ENCODE peak calls at places on chromosome 6, in four cellular contexts. C, E, J and D are unnamed samples.

GRCh38 chr6:120990866-120991265 is 343.4 kb downstream of the TBC1D32 start:
- DNase-seq in J (no peak), E (no peak), C (no peak), D (no peak)

GRCh38 chr6:41167173-41167963 is 4.5 kb upstream of the TREM2 start:
- DNase-seq in C (peak), J (peak), E (no peak), D (peak)

GRCh38 chr6:170048615-170049256 is 242.1 kb downstream of the DLL1 start:
- DNase-seq in E (no peak), J (no peak), C (no peak), D (no peak)

GRCh38 chr6:111724505-111724904 is 118.8 kb upstream of the TRAF3IP2 start:
- DNase-seq in C (no peak), E (no peak), J (no peak), D (no peak)

GRCh38 chr6:16229710-16230109 is 8.7 kb upstream of the GMPR start:
- DNase-seq in E (no peak), J (no peak), C (no peak), D (no peak)

GRCh38 chr6:27091661-27092315 is 155.7 kb upstream of the PRSS16 start:
- DNase-seq in E (peak), C (peak), J (peak), D (peak)

GRCh38 chr6:37502703-37503485 is 3.2 kb upstream of the CCDC167 start:
- DNase-seq in E (no peak), J (no peak), C (no peak), D (no peak)

GRCh38 chr6:159981591-159982245 is 12.8 kb downstream of the IGF2R start:
- DNase-seq in E (no peak), J (no peak), C (no peak), D (no peak)

GRCh38 chr6:71012871-71013456 is 56.1 kb upstream of the B3GAT2 start:
- DNase-seq in E (peak), J (peak), C (no peak), D (no peak)

GRCh38 chr6:168865-169455 is 123.3 kb upstream of the DUSP22 start:
- DNase-seq in J (peak), E (peak), C (no peak), D (no peak)

GRCh38 chr6:145699462-145699861 is 35.9 kb downstream of the EPM2A start:
- DNase-seq in E (peak), J (no peak), C (no peak), D (no peak)

GRCh38 chr6:154605207-154605877 is 94.9 kb upstream of the CNKSR3 start:
- DNase-seq in J (no peak), C (no peak), E (no peak), D (no peak)

GRCh38 chr6:63814459-63814858 is 178.9 kb downstream of the PHF3 start:
- DNase-seq in E (no peak), J (no peak), C (no peak), D (no peak)

GRCh38 chr6:27078734-27079357 is 168.7 kb upstream of the PRSS16 start:
- DNase-seq in C (peak), E (peak), J (peak), D (peak)

GRCh38 chr6:33343953-33344611 is 26.5 kb upstream of the ZBTB22 start:
- DNase-seq in J (no peak), C (no peak), E (no peak), D (no peak)

GRCh38 chr6:64984947-64985346 is 722.1 kb downstream of the EYS start:
- DNase-seq in E (no peak), J (no peak), C (no peak), D (no peak)

GRCh38 chr6:129713806-129714338 is 3.9 kb upstream of the ARHGAP18 start:
- DNase-seq in J (no peak), E (no peak), C (no peak), D (no peak)

GRCh38 chr6:8889514-8889913 is 454.2 kb upstream of the SLC35B3 start:
- DNase-seq in C (no peak), E (no peak), J (no peak), D (no peak)

GRCh38 chr6:82996156-82996555 is 69.5 kb downstream of the UBE3D start:
- DNase-seq in E (no peak), C (no peak), J (no peak), D (no peak)

GRCh38 chr6:34096193-34096592 is 49.7 kb downstream of the GRM4 start:
- DNase-seq in J (no peak), E (no peak), C (no peak), D (no peak)

GRCh38 chr6:118283759-118284158 is 264.3 kb upstream of the PLN start:
- DNase-seq in J (peak), E (peak), C (no peak), D (no peak)

GRCh38 chr6:52969297-52969696 is 25.8 kb downstream of the GSTA4 start:
- DNase-seq in J (no peak), C (no peak), E (no peak), D (no peak)

GRCh38 chr6:37480118-37480736 is 19.5 kb downstream of the CCDC167 start:
- DNase-seq in C (no peak), J (no peak), E (no peak), D (no peak)

GRCh38 chr6:50655848-50656453 is 57.4 kb upstream of the TFAP2D start:
- DNase-seq in E (peak), J (peak), C (no peak), D (no peak)

GRCh38 chr6:26415791-26416190 is 13.7 kb downstream of the BTN3A1 start:
- DNase-seq in C (no peak), E (no peak), J (no peak), D (no peak)

GRCh38 chr6:20198156-20198555 is 14.1 kb downstream of the MBOAT1 start:
- DNase-seq in J (no peak), C (no peak), E (no peak), D (no peak)

GRCh38 chr6:20198764-20199174 is 13.5 kb downstream of the MBOAT1 start:
- DNase-seq in J (no peak), E (no peak), C (no peak), D (no peak)

GRCh38 chr6:20200761-20201160 is 11.5 kb downstream of the MBOAT1 start:
- DNase-seq in C (no peak), J (no peak), E (peak), D (no peak)

GRCh38 chr6:20192625-20193024 is 19.6 kb downstream of the MBOAT1 start:
- DNase-seq in C (no peak), J (no peak), E (no peak), D (no peak)

GRCh38 chr6:20197251-20197650 is 15.0 kb downstream of the MBOAT1 start:
- DNase-seq in E (no peak), C (peak), J (peak), D (no peak)
- H3K4me2 ChIP-seq in E (no peak), C (no peak), J (no peak), D (no peak)

GRCh38 chr6:107957909-107958688 is at the start of gene SEC63:
- DNase-seq in J (peak), C (peak), E (peak), D (peak)
- H3K4me2 ChIP-seq in J (peak), C (peak), E (peak), D (peak)

GRCh38 chr6:13470240-13471140 is 16.9 kb downstream of the GFOD1 start:
- DNase-seq in C (no peak), E (no peak), J (no peak), D (no peak)
- H3K4me2 ChIP-seq in C (no peak), E (no peak), J (peak), D (no peak)

GRCh38 chr6:127146935-127147334 is 28.5 kb downstream of the RSPO3 start:
- DNase-seq in E (peak), J (peak), C (peak), D (no peak)
- H3K4me2 ChIP-seq in E (peak), J (peak), C (no peak), D (peak)

DNA sequence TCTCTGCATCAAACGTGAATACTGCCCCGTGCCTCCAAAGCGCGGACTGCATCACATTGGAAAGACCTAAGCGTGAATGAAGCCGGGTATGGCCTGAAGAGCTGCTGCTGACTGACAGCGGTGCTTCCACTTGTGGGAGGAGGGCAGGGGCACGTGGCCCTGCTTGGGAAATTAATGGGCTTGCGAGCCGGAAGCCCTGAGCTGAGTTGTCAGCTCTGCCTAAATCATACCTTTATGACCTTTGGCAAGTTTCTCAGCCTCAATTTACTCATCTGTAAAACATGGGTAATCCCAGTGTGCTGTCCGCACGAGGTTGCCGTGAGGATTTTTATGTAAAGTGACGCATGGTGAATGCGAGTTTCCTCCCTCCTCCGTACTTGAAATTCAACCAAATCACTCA is 67.0 kb upstream of the FOXQ1 start:
- DNase-seq in J (no peak), C (no peak), E (no peak), D (peak)
- H3K4me2 ChIP-seq in J (no peak), C (no peak), E (no peak), D (no peak)

GRCh38 chr6:109239192-109239917 is 142.9 kb downstream of the CD164 start:
- DNase-seq in E (no peak), C (no peak), J (no peak), D (no peak)
- H3K4me2 ChIP-seq in E (no peak), C (no peak), J (no peak), D (no peak)

DNA sequence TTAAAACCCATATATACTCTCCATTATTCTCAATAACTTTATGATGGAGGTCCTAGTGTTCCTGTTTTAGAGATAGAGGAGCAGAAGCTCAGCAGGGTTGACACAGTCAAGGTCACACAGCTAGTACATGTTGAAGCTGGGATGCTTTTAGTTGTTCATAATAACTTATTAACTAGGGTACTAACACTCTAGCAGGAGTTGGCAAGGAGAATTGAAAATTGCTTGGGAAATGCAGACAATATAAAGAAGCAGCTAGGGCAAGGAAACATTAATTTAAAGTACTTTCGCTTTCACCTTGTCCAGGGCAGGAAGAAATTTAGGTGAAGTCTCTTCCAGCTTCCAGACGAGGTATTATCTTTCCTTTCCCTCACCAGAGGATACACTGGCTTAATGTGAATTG is 133.7 kb downstream of the RCAN2 start:
- DNase-seq in C (no peak), J (no peak), E (no peak), D (no peak)
- H3K4me2 ChIP-seq in C (no peak), J (no peak), E (no peak), D (no peak)